ENCODE peak calls at places on chromosomes 7 and 10, in seven cellular contexts. V is activated naive CD4-positive, alpha-beta T cell treated with anti-CD3 and anti-CD28 coated beads, Interleukin-2, amount 10 ng/mL, durations not matched to agents 7 days and 5 days; L is T-helper 1 cell; Z is GM13976; C is GM12865; M is aorta; J is activated CD8-positive, alpha-beta memory T cell treated with anti-CD3 and anti-CD28 coated beads for 48 hours. O is an unnamed sample.

GRCh38 chr10:114806572-114807391 is 14.8 kb upstream of the FHIP2A start:
- DNase-seq in V (no peak), L (no peak), Z (no peak), C (no peak), M (no peak), J (no peak), O (no peak)

GRCh38 chr7:95596183-95597135 is at the start of gene PDK4:
- DNase-seq in V (no peak), L (no peak), Z (peak), C (no peak), M (peak), J (no peak), O (no peak)

GRCh38 chr7:5041047-5041446 is 4.6 kb upstream of the RBAK start:
- DNase-seq in V (peak), L (no peak), Z (no peak), C (no peak), M (no peak), J (no peak), O (no peak)

GRCh38 chr7:123719481-123719806 is 29.4 kb downstream of the WASL start:
- DNase-seq in V (no peak), L (no peak), Z (no peak), C (no peak), M (no peak), J (no peak), O (no peak)

GRCh38 chr7:28855538-28856217 is 102.5 kb downstream of the TRIL start:
- DNase-seq in V (no peak), L (no peak), Z (no peak), C (no peak), M (no peak), J (no peak), O (no peak)

GRCh38 chr7:29179110-29179509 is 15.5 kb upstream of the CHN2 start:
- DNase-seq in V (no peak), L (no peak), Z (no peak), C (no peak), M (no peak), J (no peak), O (no peak)

GRCh38 chr10:29699621-29700020 is 64.8 kb upstream of the SVIL start:
- DNase-seq in V (no peak), L (no peak), Z (no peak), C (no peak), M (no peak), J (no peak), O (no peak)

GRCh38 chr7:5557920-5558401 is 134.3 kb upstream of the TNRC18 start:
- DNase-seq in V (peak), L (no peak), Z (peak), C (peak), M (peak), J (no peak), O (peak)

GRCh38 chr10:33165911-33166310 is 168.6 kb downstream of the NRP1 start:
- DNase-seq in V (no peak), L (no peak), Z (no peak), C (no peak), M (no peak), J (no peak), O (no peak)

GRCh38 chr10:34655286-34656170 is 159.6 kb downstream of the PARD3 start:
- DNase-seq in V (peak), L (no peak), Z (peak), C (peak), M (no peak), J (no peak), O (no peak)

GRCh38 chr10:42367532-42368230 is 270.7 kb downstream of the ZNF33B start:
- DNase-seq in V (no peak), L (no peak), Z (peak), C (no peak), M (peak), J (peak), O (no peak)

GRCh38 chr10:12849351-12850181 is 151.9 kb downstream of the CCDC3 start:
- DNase-seq in V (no peak), L (no peak), Z (no peak), C (no peak), M (no peak), J (no peak), O (no peak)

GRCh38 chr7:117202511-117202910 is 120.3 kb downstream of the WNT2 start:
- DNase-seq in V (no peak), L (no peak), Z (no peak), C (no peak), M (no peak), J (no peak), O (no peak)

GRCh38 chr10:3898821-3899220 is 113.8 kb upstream of the KLF6 start:
- DNase-seq in V (no peak), L (no peak), Z (no peak), C (no peak), M (no peak), J (no peak), O (no peak)

GRCh38 chr10:71852335-71852937 is 1.4 kb upstream of the PSAP start:
- DNase-seq in V (no peak), L (no peak), Z (no peak), C (peak), M (peak), J (no peak), O (no peak)

GRCh38 chr10:90344226-90344625 is 513.6 kb downstream of the HTR7 start:
- DNase-seq in V (no peak), L (no peak), Z (no peak), C (no peak), M (no peak), J (no peak), O (no peak)

O was measured in activated CD4-positive, alpha-beta memory T cell treated with anti-CD3 and anti-CD28 coated beads, Interleukin-2, amount 10 ng/mL, durations not matched to agents 7 days and 5 days.